ENCODE peak calls at places on chromosomes 2 and 18, in ten cellular contexts. A, O, I, M, K, V, H, X, T and W are unnamed samples.

GRCh38 chr2:78979380-78980238 is 45.9 kb upstream of the REG3G start:
- DNase-seq in T (no peak), V (peak; percentile 40), O (no peak), A (no peak), H (peak; percentile 88), K (no peak), M (peak; percentile 30), I (peak; percentile 42), X (no peak), W (no peak)

GRCh38 chr18:74722237-74722636 is 124.6 kb downstream of the ZNF407 start:
- DNase-seq in V (no peak), M (no peak), I (no peak), T (no peak), K (no peak), X (no peak), A (peak; percentile 49), H (no peak), O (no peak), W (no peak)

GRCh38 chr2:99545066-99545465 is 55.2 kb upstream of the REV1 start:
- DNase-seq in K (no peak), V (no peak), M (no peak), X (no peak), O (no peak), A (peak; percentile 57), T (no peak), I (no peak), H (no peak), W (peak; percentile 45)

GRCh38 chr2:124254621-124255020 is 229.5 kb downstream of the CNTNAP5 start:
- DNase-seq in K (no peak), M (no peak), O (no peak), T (no peak), X (no peak), I (no peak), V (no peak), H (no peak), A (peak; percentile 21), W (no peak)

GRCh38 chr18:23276456-23276855 is 141.2 kb downstream of the CABLES1 start:
- DNase-seq in T (no peak), O (no peak), A (no peak), K (no peak), V (no peak), X (no peak), H (no peak), I (no peak), M (no peak), W (no peak)

GRCh38 chr2:219001577-219002394 is 8.6 kb upstream of the CRYBA2 start:
- DNase-seq in K (no peak), V (peak; percentile 95), I (no peak), A (no peak), H (peak; percentile 58), X (no peak), M (no peak), O (no peak), T (no peak), W (no peak)

GRCh38 chr18:2736823-2737222 is 81.3 kb downstream of the SMCHD1 start:
- DNase-seq in V (no peak), T (no peak), H (no peak), X (no peak), M (no peak), K (no peak), O (no peak), A (no peak), I (no peak), W (no peak)

GRCh38 chr2:44941551-44942234 is at the start of gene SIX3:
- DNase-seq in I (no peak), X (no peak), M (no peak), K (no peak), H (no peak), O (no peak), V (no peak), A (no peak), T (no peak), W (no peak)

GRCh38 chr2:237486819-237487448 is at the start of gene MLPH:
- DNase-seq in A (peak; percentile 43), M (no peak), I (no peak), T (no peak), X (no peak), V (peak; percentile 82), O (no peak), K (no peak), H (peak; percentile 79), W (peak; percentile 68)

GRCh38 chr18:79117380-79117779 is 48.2 kb downstream of the ATP9B start:
- DNase-seq in I (no peak), M (no peak), O (no peak), V (no peak), A (peak; percentile 18), H (no peak), X (no peak), K (no peak), T (no peak), W (no peak)

GRCh38 chr2:123935405-123935804 is 89.7 kb upstream of the CNTNAP5 start:
- DNase-seq in O (no peak), H (no peak), I (no peak), M (no peak), V (no peak), A (no peak), X (no peak), T (no peak), K (no peak), W (no peak)

GRCh38 chr18:22999212-22999611 is 66.1 kb downstream of the RBBP8 start:
- DNase-seq in K (no peak), I (no peak), X (no peak), T (no peak), A (peak; percentile 53), H (no peak), O (no peak), M (no peak), V (no peak), W (no peak)

GRCh38 chr18:67728364-67728763 is 211.8 kb upstream of the DSEL start:
- DNase-seq in V (no peak), X (no peak), A (no peak), T (no peak), K (no peak), M (no peak), I (no peak), O (no peak), H (no peak), W (no peak)

GRCh38 chr2:127792805-127793204 is 18.2 kb downstream of the WDR33 start:
- DNase-seq in I (no peak), A (no peak), O (no peak), K (no peak), M (no peak), H (no peak), V (no peak), X (no peak), T (no peak), W (no peak)

GRCh38 chr2:43389581-43390466 is 163.4 kb upstream of the ZFP36L2 start:
- DNase-seq in H (no peak), X (no peak), A (no peak), I (no peak), K (no peak), T (no peak), V (no peak), M (no peak), O (no peak), W (no peak)

GRCh38 chr2:144128104-144128746 is 391.7 kb downstream of the ZEB2 start:
- DNase-seq in V (no peak), K (no peak), X (no peak), M (no peak), I (no peak), A (peak; percentile 20), T (no peak), O (no peak), H (no peak), W (no peak)
- TF ChIP-seq POLR2A in V (no peak), K (no peak), X (no peak), M (no peak), I (no peak), A (no peak), T (no peak), O (no peak), H (no peak), W (no peak)

GRCh38 chr2:197211881-197212342 is 98.7 kb downstream of the ANKRD44 start:
- DNase-seq in K (no peak), H (no peak), T (no peak), M (no peak), I (no peak), V (no peak), O (no peak), X (no peak), A (no peak), W (no peak)
- TF ChIP-seq POLR2A in K (no peak), H (no peak), T (no peak), M (no peak), I (no peak), V (no peak), O (peak; percentile 52), X (no peak), A (no peak), W (no peak)

GRCh38 chr2:46334389-46335345 is 37.5 kb downstream of the EPAS1 start:
- DNase-seq in O (no peak), H (no peak), T (no peak), K (peak; percentile 61), M (no peak), I (no peak), X (no peak), A (peak; percentile 98), V (no peak), W (peak; percentile 55)
- TF ChIP-seq POLR2A in O (no peak), H (no peak), T (no peak), K (no peak), M (no peak), I (no peak), X (no peak), A (peak; percentile 6), V (no peak), W (no peak)

GRCh38 chr2:101732773-101733256 is 35.3 kb downstream of the MAP4K4 start:
- DNase-seq in H (no peak), A (no peak), K (no peak), M (no peak), T (no peak), I (no peak), O (no peak), X (no peak), V (no peak), W (no peak)

GRCh38 chr2:101731221-101732054 is 33.9 kb downstream of the MAP4K4 start:
- DNase-seq in I (no peak), O (no peak), H (no peak), K (no peak), T (no peak), V (no peak), A (no peak), M (no peak), X (no peak), W (no peak)

GRCh38 chr2:101734511-101735165 is 37.1 kb downstream of the MAP4K4 start:
- DNase-seq in O (no peak), V (no peak), X (no peak), K (no peak), A (no peak), H (no peak), M (no peak), I (no peak), T (no peak), W (no peak)

GRCh38 chr2:101733257-101733993 is 35.9 kb downstream of the MAP4K4 start:
- DNase-seq in K (no peak), A (no peak), I (peak; percentile 31), M (no peak), T (no peak), X (no peak), H (no peak), O (no peak), V (no peak), W (no peak)

DNA sequence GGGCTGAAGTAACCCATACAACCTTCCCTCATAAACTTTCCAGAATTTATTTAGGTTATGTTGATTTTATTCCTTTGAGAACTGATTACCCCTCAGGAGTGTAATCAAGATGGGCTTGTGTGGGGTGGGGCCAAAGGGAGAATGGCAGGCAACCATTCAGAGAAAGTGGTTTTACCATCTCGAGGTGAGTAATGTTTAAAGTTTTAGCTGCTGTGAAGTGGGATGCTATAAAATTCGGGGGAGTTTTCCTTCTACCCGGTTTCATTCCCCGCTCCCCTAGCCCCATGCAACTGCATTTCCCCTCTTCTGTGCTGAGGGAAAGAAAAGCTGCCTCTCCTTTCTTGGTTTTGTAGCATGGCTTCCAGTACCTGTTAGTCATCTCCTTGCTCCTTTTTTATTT is 34.7 kb downstream of the MAP4K4 start:
- DNase-seq in T (no peak), H (no peak), O (no peak), I (no peak), K (no peak), V (no peak), M (no peak), A (no peak), X (no peak), W (no peak)
- TF ChIP-seq POLR2A in T (no peak), H (no peak), O (no peak), I (no peak), K (no peak), V (no peak), M (no peak), A (no peak), X (no peak), W (no peak)